ENCODE peak calls at places on chromosomes 5 and 9, in six cellular contexts. L is activated T-cell treated with anti-CD3 and anti-CD28 coated beads, Interleukin-2, amount 50 U/mL, for 4 hours; Z is left lung; R is aorta; V is left cardiac atrium; U is stimulated activated effector memory CD8-positive, alpha-beta T cell treated with anti-CD3 and anti-CD28 coated beads, Interleukin-12 subunit alpha, Interleukin-12 subunit beta, amount 100 ng/mL, for 72 hours. M is an unnamed sample.

GRCh38 chr5:170451764-170452365 is 52.0 kb upstream of the KCNIP1 start:
- ATAC-seq in L (no peak), Z (no peak), R (no peak), V (peak), U (no peak), M (no peak)

GRCh38 chr9:101711330-101711941 is 27.0 kb downstream of the GRIN3A start:
- ATAC-seq in L (no peak), Z (no peak), R (no peak), V (no peak), U (no peak), M (no peak)

GRCh38 chr5:172801184-172801671 is 30.2 kb upstream of the DUSP1 start:
- ATAC-seq in L (no peak), Z (peak), R (no peak), V (peak), U (no peak), M (peak)

GRCh38 chr5:54261596-54261995 is 48.8 kb downstream of the ARL15 start:
- ATAC-seq in L (no peak), Z (no peak), R (no peak), V (no peak), U (no peak), M (no peak)

GRCh38 chr9:136232964-136233363 is 12.6 kb downstream of the QSOX2 start:
- ATAC-seq in L (no peak), Z (no peak), R (no peak), V (no peak), U (no peak), M (no peak)

GRCh38 chr5:55671975-55672374 is 40.1 kb downstream of the SLC38A9 start:
- ATAC-seq in L (no peak), Z (no peak), R (peak), V (no peak), U (no peak), M (no peak)

GRCh38 chr5:142783601-142784291 is 13.6 kb downstream of the ARHGAP26 start:
- ATAC-seq in L (peak), Z (peak), R (peak), V (peak), U (peak), M (peak)

GRCh38 chr5:156491766-156492165 is 164.8 kb downstream of the SGCD start:
- ATAC-seq in L (no peak), Z (no peak), R (no peak), V (no peak), U (no peak), M (no peak)

GRCh38 chr9:13786131-13786530 is 506.6 kb upstream of the MPDZ start:
- ATAC-seq in L (no peak), Z (peak), R (no peak), V (peak), U (no peak), M (no peak)

GRCh38 chr9:129026442-129027223 is 1.5 kb downstream of the SH3GLB2 start:
- ATAC-seq in L (no peak), Z (peak), R (no peak), V (no peak), U (no peak), M (no peak)

GRCh38 chr5:116137544-116138378 is 52.9 kb downstream of the COMMD10 start:
- ATAC-seq in L (no peak), Z (peak), R (no peak), V (peak), U (no peak), M (no peak)

GRCh38 chr5:140391732-140392131 is 9.9 kb upstream of the ANKHD1 start:
- ATAC-seq in L (no peak), Z (peak), R (no peak), V (no peak), U (no peak), M (no peak)

GRCh38 chr9:133837644-133838597 is 99.8 kb upstream of the SARDH start:
- ATAC-seq in L (no peak), Z (no peak), R (no peak), V (no peak), U (no peak), M (no peak)

GRCh38 chr5:1541662-1542008 is 17.9 kb upstream of the LPCAT1 start:
- ATAC-seq in L (no peak), Z (no peak), R (no peak), V (no peak), U (no peak), M (no peak)

GRCh38 chr5:144202072-144202471 is 31.4 kb downstream of the KCTD16 start:
- ATAC-seq in L (no peak), Z (peak), R (no peak), V (peak), U (no peak), M (no peak)

GRCh38 chr9:136751244-136751643 is 2.9 kb upstream of the LCN6 start:
- ATAC-seq in L (no peak), Z (no peak), R (no peak), V (no peak), U (no peak), M (no peak)

GRCh38 chr5:10756539-10756938 is 4.5 kb downstream of the DAP start:
- ATAC-seq in L (peak), Z (no peak), R (no peak), V (no peak), U (no peak), M (no peak)

GRCh38 chr9:114224247-114224610 is 68.9 kb downstream of the COL27A1 start:
- ATAC-seq in L (no peak), Z (no peak), R (no peak), V (peak), U (no peak), M (no peak)

GRCh38 chr5:5643481-5643880 is 221.0 kb downstream of the ICE1 start:
- ATAC-seq in L (no peak), Z (no peak), R (no peak), V (peak), U (no peak), M (peak)

GRCh38 chr5:132905938-132906337 is 32.5 kb downstream of the LEAP2 start:
- ATAC-seq in L (no peak), Z (peak), R (no peak), V (no peak), U (no peak), M (no peak)

GRCh38 chr9:113677057-113677456 is 199.1 kb upstream of the ZNF618 start:
- ATAC-seq in L (no peak), Z (peak), R (no peak), V (no peak), U (peak), M (no peak)

GRCh38 chr5:20359377-20359776 is 371.4 kb upstream of the CDH18 start:
- ATAC-seq in L (no peak), Z (no peak), R (no peak), V (no peak), U (no peak), M (no peak)

GRCh38 chr5:115977988-115978387 is 15.7 kb downstream of the LVRN start:
- ATAC-seq in L (no peak), Z (peak), R (peak), V (peak), U (peak), M (peak)

GRCh38 chr9:6818292-6818922 is 60.6 kb downstream of the KDM4C start:
- ATAC-seq in L (no peak), Z (no peak), R (no peak), V (no peak), U (no peak), M (no peak)

GRCh38 chr5:75460947-75461346 is 50.5 kb downstream of the CERT1 start:
- ATAC-seq in L (no peak), Z (no peak), R (no peak), V (no peak), U (no peak), M (no peak)

GRCh38 chr5:172106511-172107356 is 81.3 kb downstream of the STK10 start:
- ATAC-seq in L (no peak), Z (peak), R (no peak), V (peak), U (no peak), M (no peak)

GRCh38 chr5:103263054-103263453 is 4.5 kb downstream of the MACIR start:
- ATAC-seq in L (no peak), Z (no peak), R (no peak), V (no peak), U (no peak), M (no peak)

GRCh38 chr5:146040559-146040958 is 64.8 kb downstream of the PLAC8L1 start:
- ATAC-seq in L (no peak), Z (peak), R (peak), V (peak), U (no peak), M (no peak)

GRCh38 chr5:81505672-81506071 is 111.7 kb upstream of the ACOT12 start:
- ATAC-seq in L (no peak), Z (no peak), R (no peak), V (no peak), U (no peak), M (no peak)

GRCh38 chr9:126984969-126985368 is 70.4 kb downstream of the RALGPS1 start:
- ATAC-seq in L (no peak), Z (no peak), R (no peak), V (peak), U (no peak), M (peak)

GRCh38 chr9:134895849-134896833 is 15.5 kb downstream of the FCN2 start:
- ATAC-seq in L (no peak), Z (peak), R (peak), V (peak), U (no peak), M (peak)

GRCh38 chr9:37676411-37676830 is 25.7 kb downstream of the FRMPD1 start:
- ATAC-seq in L (no peak), Z (no peak), R (no peak), V (peak), U (no peak), M (no peak)

GRCh38 chr5:96572864-96573512 is 89.2 kb upstream of the CAST start:
- ATAC-seq in L (peak), Z (no peak), R (no peak), V (peak), U (peak), M (no peak)

GRCh38 chr5:148844433-148845279 is 18.2 kb downstream of the ADRB2 start:
- ATAC-seq in L (peak), Z (no peak), R (no peak), V (no peak), U (peak), M (peak)

GRCh38 chr5:95317687-95318086 is 32.8 kb upstream of the MCTP1 start:
- ATAC-seq in L (no peak), Z (no peak), R (no peak), V (no peak), U (no peak), M (no peak)

GRCh38 chr5:82835488-82835887 is 241.7 kb downstream of the TMEM167A start:
- ATAC-seq in L (no peak), Z (no peak), R (no peak), V (no peak), U (peak), M (no peak)

GRCh38 chr5:60092671-60093422 is 199.3 kb upstream of the PDE4D start:
- ATAC-seq in L (no peak), Z (peak), R (peak), V (no peak), U (no peak), M (no peak)